ENCODE peak calls at places on chromosomes 7 and 10, in six cellular contexts. One of them, this sample, is unnamed.

GRCh38 chr7:131072505-131073091 is 255.1 kb upstream of the MKLN1 start:
- DNase-seq in iPS-NIHi11: peak
- DNase-seq in ELR: peak
- DNase-seq in left kidney: peak
- DNase-seq in HuH-7: no peak
- DNase-seq in activated CD8-positive, alpha-beta memory T cell treated with anti-CD3 and anti-CD28 coated beads, Interleukin-2, amount 50 U/mL, for 4 hours: no peak
- DNase-seq in this sample: no peak

GRCh38 chr7:18320971-18321567 is 174.5 kb upstream of the HDAC9 start:
- DNase-seq in iPS-NIHi11: peak
- DNase-seq in ELR: peak
- DNase-seq in left kidney: peak
- DNase-seq in HuH-7: peak
- DNase-seq in activated CD8-positive, alpha-beta memory T cell treated with anti-CD3 and anti-CD28 coated beads, Interleukin-2, amount 50 U/mL, for 4 hours: no peak
- DNase-seq in this sample: peak

GRCh38 chr7:159042639-159043101 is 102.0 kb downstream of the VIPR2 start:
- DNase-seq in iPS-NIHi11: no peak
- DNase-seq in ELR: no peak
- DNase-seq in left kidney: no peak
- DNase-seq in HuH-7: no peak
- DNase-seq in activated CD8-positive, alpha-beta memory T cell treated with anti-CD3 and anti-CD28 coated beads, Interleukin-2, amount 50 U/mL, for 4 hours: no peak
- DNase-seq in this sample: no peak

GRCh38 chr7:157307534-157307838 is 29.3 kb upstream of the DNAJB6 start:
- DNase-seq in iPS-NIHi11: no peak
- DNase-seq in ELR: no peak
- DNase-seq in left kidney: no peak
- DNase-seq in HuH-7: no peak
- DNase-seq in activated CD8-positive, alpha-beta memory T cell treated with anti-CD3 and anti-CD28 coated beads, Interleukin-2, amount 50 U/mL, for 4 hours: no peak
- DNase-seq in this sample: no peak

GRCh38 chr7:158495780-158496179 is 91.8 kb downstream of the PTPRN2 start:
- DNase-seq in iPS-NIHi11: peak
- DNase-seq in ELR: peak
- DNase-seq in left kidney: peak
- DNase-seq in HuH-7: peak
- DNase-seq in activated CD8-positive, alpha-beta memory T cell treated with anti-CD3 and anti-CD28 coated beads, Interleukin-2, amount 50 U/mL, for 4 hours: no peak
- DNase-seq in this sample: no peak

GRCh38 chr10:108861181-108861754 is 1062.0 kb downstream of the XPNPEP1 start:
- DNase-seq in iPS-NIHi11: no peak
- DNase-seq in ELR: no peak
- DNase-seq in left kidney: peak
- DNase-seq in HuH-7: no peak
- DNase-seq in activated CD8-positive, alpha-beta memory T cell treated with anti-CD3 and anti-CD28 coated beads, Interleukin-2, amount 50 U/mL, for 4 hours: no peak
- DNase-seq in this sample: no peak

GRCh38 chr10:63573068-63573697 is 52.0 kb downstream of the REEP3 start:
- DNase-seq in iPS-NIHi11: no peak
- DNase-seq in ELR: no peak
- DNase-seq in left kidney: peak
- DNase-seq in HuH-7: no peak
- DNase-seq in activated CD8-positive, alpha-beta memory T cell treated with anti-CD3 and anti-CD28 coated beads, Interleukin-2, amount 50 U/mL, for 4 hours: no peak
- DNase-seq in this sample: no peak

GRCh38 chr7:99359465-99360154 is 14.9 kb upstream of the ARPC1B start:
- DNase-seq in iPS-NIHi11: peak
- DNase-seq in ELR: no peak
- DNase-seq in left kidney: no peak
- DNase-seq in HuH-7: no peak
- DNase-seq in activated CD8-positive, alpha-beta memory T cell treated with anti-CD3 and anti-CD28 coated beads, Interleukin-2, amount 50 U/mL, for 4 hours: no peak
- DNase-seq in this sample: no peak

GRCh38 chr10:16674147-16674703 is 143.0 kb downstream of the RSU1 start:
- DNase-seq in iPS-NIHi11: no peak
- DNase-seq in ELR: no peak
- DNase-seq in left kidney: peak
- DNase-seq in HuH-7: no peak
- DNase-seq in activated CD8-positive, alpha-beta memory T cell treated with anti-CD3 and anti-CD28 coated beads, Interleukin-2, amount 50 U/mL, for 4 hours: no peak
- DNase-seq in this sample: no peak

This sample was measured in mucosa of descending colon.